ENCODE peak calls at places on chromosome 18, in four cellular contexts. S, N, G and W are unnamed samples.

GRCh38 chr18:50465211-50466153 is 90.6 kb downstream of the SKA1 start:
- DNase-seq in N (no peak), G (no peak), S (no peak), W (no peak)

GRCh38 chr18:7924616-7925015 is 357.5 kb downstream of the PTPRM start:
- DNase-seq in G (no peak), S (no peak), N (no peak), W (peak)

GRCh38 chr18:46732801-46733200 is 24.1 kb downstream of the ST8SIA5 start:
- DNase-seq in N (no peak), G (no peak), S (no peak), W (no peak)

GRCh38 chr18:35062408-35062807 is 21.2 kb downstream of the MAPRE2 start:
- DNase-seq in N (no peak), S (no peak), G (peak), W (no peak)

GRCh38 chr18:78741381-78742340 is 238.0 kb upstream of the SALL3 start:
- DNase-seq in N (no peak), G (no peak), S (no peak), W (no peak)

GRCh38 chr18:623760-624620 is 27.2 kb downstream of the CLUL1 start:
- DNase-seq in S (no peak), G (peak), N (peak), W (peak)

GRCh38 chr18:34039194-34039593 is 185.5 kb downstream of the NOL4 start:
- DNase-seq in G (no peak), S (peak), N (no peak), W (no peak)

GRCh38 chr18:34322365-34323289 is 97.9 kb upstream of the NOL4 start:
- DNase-seq in N (peak), G (peak), S (peak), W (peak)

GRCh38 chr18:10374615-10375295 is 79.7 kb upstream of the APCDD1 start:
- DNase-seq in G (no peak), S (no peak), N (no peak), W (no peak)

GRCh38 chr18:44693030-44693784 is 12.5 kb downstream of the SETBP1 start:
- DNase-seq in G (no peak), S (no peak), N (no peak), W (no peak)

GRCh38 chr18:55073116-55073515 is 113.9 kb upstream of the CCDC68 start:
- DNase-seq in N (no peak), G (no peak), S (no peak), W (no peak)

GRCh38 chr18:24054130-24054529 is 39.6 kb downstream of the TTC39C start:
- DNase-seq in S (no peak), N (no peak), G (no peak), W (no peak)

GRCh38 chr18:68796936-68797690 is 767 bp upstream of the CCDC102B start:
- DNase-seq in G (no peak), N (no peak), S (no peak), W (no peak)

GRCh38 chr18:46563317-46563716 is 93.7 kb downstream of the LOXHD1 start:
- DNase-seq in S (no peak), G (no peak), N (no peak), W (no peak)

GRCh38 chr18:33440384-33441043 is at the start of gene CCDC178:
- DNase-seq in N (peak), S (no peak), G (no peak), W (peak)

GRCh38 chr18:54389143-54389505 is 31.4 kb downstream of the C18orf54 start:
- DNase-seq in S (no peak), G (no peak), N (no peak), W (no peak)

GRCh38 chr18:35026407-35027061 is 14.7 kb upstream of the MAPRE2 start:
- DNase-seq in G (no peak), S (no peak), N (peak), W (no peak)

GRCh38 chr18:54558609-54559585 is 32.1 kb upstream of the DYNAP start:
- DNase-seq in G (peak), N (peak), S (peak), W (no peak)

GRCh38 chr18:27413495-27414401 is 228.6 kb upstream of the CHST9 start:
- DNase-seq in S (no peak), N (no peak), G (no peak), W (no peak)

GRCh38 chr18:13120967-13121586 is 97.5 kb upstream of the LDLRAD4 start:
- DNase-seq in S (no peak), N (no peak), G (no peak), W (no peak)

GRCh38 chr18:46756172-46756558 is 688 bp downstream of the ST8SIA5 start:
- DNase-seq in N (no peak), G (no peak), S (no peak), W (no peak)

GRCh38 chr18:9952633-9953416 is 39.0 kb downstream of the VAPA start:
- DNase-seq in S (no peak), N (peak), G (no peak), W (no peak)

GRCh38 chr18:902179-902718 is 2.4 kb upstream of the ADCYAP1 start:
- DNase-seq in G (no peak), N (peak), S (no peak), W (no peak)

GRCh38 chr18:56060967-56061541 is 473.1 kb upstream of the TCF4 start:
- DNase-seq in N (no peak), G (no peak), S (no peak), W (no peak)

GRCh38 chr18:9096698-9097097 is 5.8 kb upstream of the NDUFV2 start:
- DNase-seq in N (no peak), G (no peak), S (no peak), W (no peak)

GRCh38 chr18:8756571-8756970 is 51.2 kb downstream of the MTCL1 start:
- DNase-seq in S (no peak), N (no peak), G (no peak), W (no peak)

GRCh38 chr18:36328385-36328858 is 30.9 kb downstream of the FHOD3 start:
- DNase-seq in S (no peak), G (no peak), N (no peak), W (no peak)

GRCh38 chr18:45802814-45803492 is 22.5 kb upstream of the SIGLEC15 start:
- DNase-seq in G (no peak), N (peak), S (no peak), W (no peak)

GRCh38 chr18:34649072-34649471 is 61.0 kb upstream of the DTNA start:
- DNase-seq in G (no peak), S (no peak), N (no peak), W (no peak)

GRCh38 chr18:14767474-14767873 is 19.5 kb downstream of the ANKRD30B start:
- DNase-seq in N (no peak), S (no peak), G (no peak), W (no peak)

GRCh38 chr18:26574958-26575864 is 26.9 kb upstream of the KCTD1 start:
- DNase-seq in G (peak), N (peak), S (no peak), W (peak)

GRCh38 chr18:35458677-35459441 is 38.9 kb downstream of the INO80C start:
- DNase-seq in S (peak), G (peak), N (peak), W (no peak)

GRCh38 chr18:54904521-54904920 is 54.7 kb downstream of the CCDC68 start:
- DNase-seq in S (no peak), N (no peak), G (no peak), W (no peak)

GRCh38 chr18:68215931-68216330 is 499.0 kb downstream of the TMX3 start:
- DNase-seq in G (no peak), N (no peak), S (no peak), W (no peak)

GRCh38 chr18:51153659-51154371 is 43.7 kb downstream of the MEX3C start:
- DNase-seq in S (peak), N (no peak), G (no peak), W (no peak)

GRCh38 chr18:44887227-44887631 is 206.5 kb downstream of the SETBP1 start:
- DNase-seq in G (no peak), N (no peak), S (peak), W (no peak)

GRCh38 chr18:8286303-8286702 is 322.9 kb upstream of the RAB12 start:
- DNase-seq in G (no peak), N (no peak), S (no peak), W (no peak)

GRCh38 chr18:21330122-21330701 is 88.2 kb downstream of the GREB1L start:
- DNase-seq in N (no peak), S (no peak), G (peak), W (no peak)

GRCh38 chr18:63977040-63977439 is 7.2 kb downstream of the SERPINB8 start:
- DNase-seq in N (no peak), S (no peak), G (no peak), W (no peak)

GRCh38 chr18:63975632-63976031 is 5.8 kb downstream of the SERPINB8 start:
- DNase-seq in N (no peak), S (no peak), G (no peak), W (no peak)

GRCh38 chr18:63970803-63971191 is 916 bp downstream of the SERPINB8 start:
- DNase-seq in N (no peak), G (no peak), S (no peak), W (no peak)

GRCh38 chr18:63971320-63972071 is 1.6 kb downstream of the SERPINB8 start:
- DNase-seq in G (no peak), N (no peak), S (no peak), W (no peak)

GRCh38 chr18:63974991-63975390 is 5.1 kb downstream of the SERPINB8 start:
- DNase-seq in S (no peak), G (peak), N (no peak), W (no peak)
- TF ChIP-seq TARDBP in S (no peak), G (no peak), N (no peak), W (no peak)

GRCh38 chr18:2954869-2955645 is 57.9 kb downstream of the LPIN2 start:
- DNase-seq in N (no peak), G (no peak), S (no peak), W (no peak)

GRCh38 chr18:2953935-2954641 is 58.9 kb downstream of the LPIN2 start:
- DNase-seq in G (peak), N (no peak), S (no peak), W (no peak)

GRCh38 chr18:2959341-2959740 is 53.6 kb downstream of the LPIN2 start:
- DNase-seq in N (no peak), G (no peak), S (no peak), W (no peak)

GRCh38 chr18:2958819-2959298 is 54.1 kb downstream of the LPIN2 start:
- DNase-seq in N (no peak), G (no peak), S (no peak), W (no peak)

GRCh38 chr18:2955966-2956521 is 56.9 kb downstream of the LPIN2 start:
- DNase-seq in N (no peak), S (no peak), G (no peak), W (no peak)
- TF ChIP-seq FOXK2 in N (no peak), S (no peak), G (no peak), W (no peak)

DNA sequence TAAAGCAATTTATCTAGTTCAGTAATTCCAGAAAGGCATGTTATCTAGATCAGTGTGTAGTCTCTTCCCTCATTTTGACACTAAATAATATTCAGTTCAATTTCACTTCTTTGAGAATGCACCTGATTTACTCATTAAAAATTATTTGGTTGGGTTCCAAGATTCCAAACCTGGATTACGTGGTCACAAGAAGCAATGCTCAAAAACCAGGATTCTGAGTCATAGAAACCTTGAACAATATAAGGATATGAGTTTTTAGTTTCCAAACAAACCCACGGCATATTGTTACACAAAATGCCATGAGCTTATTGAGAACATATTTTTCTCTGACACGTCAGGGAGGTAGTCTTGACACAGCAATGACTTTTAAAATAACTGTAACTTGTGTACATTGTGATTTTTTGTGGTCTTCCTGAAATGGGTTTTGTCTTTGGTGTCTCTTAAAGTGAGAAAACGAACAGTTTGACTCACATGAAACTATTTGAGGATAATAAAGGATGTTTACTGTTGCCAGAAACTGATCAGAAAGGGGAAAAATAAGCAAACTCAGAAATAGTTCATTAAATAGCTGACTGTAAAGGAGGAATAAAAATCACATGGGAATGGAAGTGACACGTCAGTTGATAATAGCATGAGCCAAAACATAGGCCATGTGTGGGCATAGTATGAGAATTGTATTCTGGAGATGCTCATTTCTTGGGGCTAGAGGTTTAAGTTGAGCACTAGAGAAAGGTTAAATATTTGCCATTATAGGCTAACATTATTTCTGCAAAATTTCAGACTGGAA is 617.7 kb upstream of the CDH2 start:
- DNase-seq in N (no peak), G (no peak), S (no peak), W (no peak)
- TF ChIP-seq TARDBP in N (no peak), G (no peak), S (no peak), W (no peak)

GRCh38 chr18:58418361-58418760 is 210.5 kb downstream of the ALPK2 start:
- DNase-seq in S (no peak), G (no peak), N (no peak), W (no peak)

GRCh38 chr18:58416014-58416703 is 212.7 kb downstream of the ALPK2 start:
- DNase-seq in S (no peak), N (no peak), G (no peak), W (no peak)

GRCh38 chr18:58416704-58417683 is 211.9 kb downstream of the ALPK2 start:
- DNase-seq in S (no peak), N (no peak), G (peak), W (no peak)

GRCh38 chr18:58419587-58420199 is 209.2 kb downstream of the ALPK2 start:
- DNase-seq in N (no peak), S (no peak), G (no peak), W (no peak)

DNA sequence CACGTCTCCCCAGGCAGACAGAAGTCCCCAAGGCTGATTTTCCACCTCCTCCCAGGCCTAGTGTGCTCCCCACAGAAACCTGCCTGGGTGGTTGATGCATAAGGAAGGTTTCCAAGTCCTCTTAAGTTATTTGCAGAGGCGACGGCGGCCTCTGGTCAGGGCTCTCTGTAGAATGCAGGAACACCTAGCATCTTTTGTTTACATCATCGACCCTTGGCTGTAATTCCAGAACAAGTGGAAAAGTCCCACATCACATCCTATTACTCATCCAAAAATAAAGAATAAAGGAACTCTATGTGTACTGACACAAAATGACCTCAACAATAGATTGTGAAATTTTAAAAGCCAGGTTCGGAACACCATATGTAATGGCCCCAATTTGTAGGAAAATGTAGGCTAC is 211.1 kb downstream of the ALPK2 start:
- DNase-seq in N (no peak), G (peak), S (no peak), W (no peak)
- TF ChIP-seq FOXK2 in N (no peak), G (no peak), S (no peak), W (no peak)

GRCh38 chr18:48866028-48866733 is 84.6 kb downstream of the SMAD7 start:
- DNase-seq in S (no peak), N (no peak), G (no peak), W (no peak)
- TF ChIP-seq TARDBP in S (no peak), N (no peak), G (no peak), W (no peak)

GRCh38 chr18:49030692-49031443 is 80.1 kb upstream of the SMAD7 start:
- DNase-seq in N (no peak), S (no peak), G (no peak), W (no peak)
- TF ChIP-seq FOXK2 in N (no peak), S (no peak), G (no peak), W (no peak)

GRCh38 chr18:61545281-61546245 is 212.3 kb downstream of the CDH20 start:
- DNase-seq in G (no peak), S (no peak), N (no peak), W (no peak)

GRCh38 chr18:61543518-61543917 is 210.3 kb downstream of the CDH20 start:
- DNase-seq in N (no peak), S (no peak), G (no peak), W (no peak)

GRCh38 chr18:61549411-61549810 is 216.2 kb downstream of the CDH20 start:
- DNase-seq in S (no peak), G (no peak), N (no peak), W (no peak)

GRCh38 chr18:61544178-61544577 is 210.9 kb downstream of the CDH20 start:
- DNase-seq in N (no peak), S (no peak), G (no peak), W (no peak)

GRCh38 chr18:61546598-61546997 is 213.4 kb downstream of the CDH20 start:
- DNase-seq in N (no peak), G (no peak), S (no peak), W (no peak)
- TF ChIP-seq TARDBP in N (no peak), G (no peak), S (no peak), W (no peak)

DNA sequence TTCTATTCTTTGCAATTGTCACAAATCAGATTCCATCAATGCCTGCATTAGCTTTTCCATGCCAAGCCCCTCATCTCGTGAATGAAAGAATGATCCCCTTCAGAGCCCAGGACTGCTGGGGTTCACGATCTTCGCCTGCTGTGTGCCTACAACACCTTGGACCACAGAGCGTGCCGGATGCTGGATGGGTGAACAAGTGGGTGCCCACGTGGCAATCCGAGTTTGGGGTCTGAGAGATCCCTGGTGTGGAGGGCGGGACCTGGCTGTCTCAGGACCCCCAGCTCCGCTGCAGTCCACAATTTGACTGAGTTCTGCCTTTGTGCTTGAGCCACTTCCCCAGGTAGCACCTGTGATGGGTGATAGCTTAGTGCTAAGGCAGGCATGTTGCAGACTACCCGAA is 317.0 kb downstream of the GALR1 start:
- DNase-seq in G (no peak), S (no peak), N (no peak), W (no peak)
- TF ChIP-seq FOXK2 in G (no peak), S (no peak), N (no peak), W (no peak)

GRCh38 chr18:37654034-37654433 is 88.4 kb upstream of the CELF4 start:
- DNase-seq in S (no peak), G (no peak), N (no peak), W (no peak)
- TF ChIP-seq TARDBP in S (no peak), G (no peak), N (no peak), W (no peak)